ENCODE peak calls at places on chromosomes 7 and 10, in seven cellular contexts. F, S, L, B, A, I and J are unnamed samples.

GRCh38 chr10:128573236-128573800 is 447.1 kb upstream of the MKI67 start:
- DNase-seq in F (no peak), S (no peak), L (no peak), B (no peak), A (no peak), I (no peak), J (no peak)

GRCh38 chr10:100717166-100717565 is 28.2 kb upstream of the PAX2 start:
- DNase-seq in F (no peak), S (no peak), L (no peak), B (no peak), A (no peak), I (no peak), J (no peak)

GRCh38 chr10:15344256-15344875 is 26.7 kb downstream of the FAM171A1 start:
- DNase-seq in F (no peak), S (no peak), L (no peak), B (no peak), A (no peak), I (no peak), J (no peak)

GRCh38 chr10:114002422-114002821 is 41.2 kb upstream of the ADRB1 start:
- DNase-seq in F (no peak), S (no peak), L (no peak), B (no peak), A (no peak), I (no peak), J (no peak)

GRCh38 chr7:24968165-24968564 is 11.8 kb downstream of the OSBPL3 start:
- DNase-seq in F (no peak), S (peak; percentile 69), L (no peak), B (no peak), A (no peak), I (no peak), J (no peak)

GRCh38 chr7:44375236-44375699 is 49.9 kb upstream of the CAMK2B start:
- DNase-seq in F (no peak), S (peak; percentile 30), L (no peak), B (no peak), A (peak; percentile 60), I (peak; percentile 43), J (no peak)

GRCh38 chr10:411597-411996 is 276.3 kb downstream of the ZMYND11 start:
- DNase-seq in F (peak; percentile 48), S (no peak), L (no peak), B (no peak), A (no peak), I (no peak), J (no peak)

GRCh38 chr10:75042292-75042974 is 69.0 kb upstream of the SAMD8 start:
- DNase-seq in F (peak; percentile 73), S (no peak), L (no peak), B (peak; percentile 52), A (peak; percentile 17), I (no peak), J (no peak)

GRCh38 chr7:45174328-45174610 is 16.7 kb downstream of the RAMP3 start:
- DNase-seq in F (no peak), S (no peak), L (no peak), B (no peak), A (no peak), I (peak; percentile 6), J (no peak)

GRCh38 chr7:28155019-28155660 is 25.5 kb downstream of the JAZF1 start:
- DNase-seq in F (no peak), S (no peak), L (no peak), B (no peak), A (no peak), I (no peak), J (no peak)

GRCh38 chr10:122263971-122264370 is 7.1 kb upstream of the BTBD16 start:
- DNase-seq in F (peak; percentile 84), S (peak; percentile 72), L (no peak), B (peak; percentile 78), A (peak; percentile 78), I (no peak), J (no peak)

GRCh38 chr7:112020800-112021199 is 185.4 kb downstream of the DOCK4 start:
- DNase-seq in F (no peak), S (no peak), L (no peak), B (no peak), A (no peak), I (no peak), J (no peak)

GRCh38 chr10:48879476-48879875 is 60.2 kb downstream of the LRRC18 start:
- DNase-seq in F (no peak), S (no peak), L (no peak), B (no peak), A (no peak), I (no peak), J (no peak)

GRCh38 chr10:129626309-129626708 is 159.3 kb downstream of the MGMT start:
- DNase-seq in F (no peak), S (no peak), L (no peak), B (no peak), A (no peak), I (no peak), J (no peak)

GRCh38 chr7:151889406-151890354 is 12.8 kb upstream of the PRKAG2 start:
- DNase-seq in F (no peak), S (no peak), L (no peak), B (no peak), A (no peak), I (no peak), J (no peak)

GRCh38 chr7:42174391-42174848 is 62.6 kb downstream of the GLI3 start:
- DNase-seq in F (no peak), S (peak; percentile 53), L (no peak), B (no peak), A (no peak), I (no peak), J (no peak)

GRCh38 chr10:128859738-128860386 is 607.2 kb upstream of the MGMT start:
- DNase-seq in F (peak; percentile 1), S (peak; percentile 17), L (no peak), B (no peak), A (peak; percentile 15), I (no peak), J (no peak)

GRCh38 chr7:2312272-2312929 is 1.8 kb downstream of the SNX8 start:
- DNase-seq in F (no peak), S (no peak), L (no peak), B (no peak), A (no peak), I (no peak), J (no peak)

GRCh38 chr10:30233186-30233958 is 115.7 kb downstream of the MTPAP start:
- DNase-seq in F (no peak), S (no peak), L (no peak), B (no peak), A (no peak), I (no peak), J (no peak)

GRCh38 chr10:113232928-113233511 is 283.0 kb downstream of the TCF7L2 start:
- DNase-seq in F (no peak), S (no peak), L (no peak), B (no peak), A (no peak), I (no peak), J (no peak)

GRCh38 chr7:432256-432655 is 87.4 kb downstream of the PDGFA start:
- DNase-seq in F (no peak), S (no peak), L (no peak), B (no peak), A (no peak), I (no peak), J (no peak)

GRCh38 chr10:33132626-33133025 is 174.6 kb upstream of the ITGB1 start:
- DNase-seq in F (no peak), S (no peak), L (no peak), B (no peak), A (no peak), I (no peak), J (no peak)

GRCh38 chr7:157500171-157500960 is 163.6 kb downstream of the DNAJB6 start:
- DNase-seq in F (no peak), S (no peak), L (no peak), B (no peak), A (no peak), I (no peak), J (no peak)

GRCh38 chr7:37385787-37386186 is 62.9 kb downstream of the ELMO1 start:
- DNase-seq in F (no peak), S (peak; percentile 13), L (no peak), B (no peak), A (no peak), I (peak; percentile 60), J (no peak)

GRCh38 chr10:7525314-7526016 is 114.6 kb upstream of the SFMBT2 start:
- DNase-seq in F (peak; percentile 52), S (peak; percentile 64), L (peak; percentile 9), B (peak; percentile 39), A (peak; percentile 84), I (peak; percentile 43), J (peak; percentile 18)

GRCh38 chr10:117662126-117662525 is 119.6 kb downstream of the EMX2 start:
- DNase-seq in F (no peak), S (no peak), L (no peak), B (no peak), A (no peak), I (no peak), J (no peak)

GRCh38 chr10:129839285-129840195 is 124.5 kb downstream of the EBF3 start:
- DNase-seq in F (no peak), S (no peak), L (no peak), B (no peak), A (no peak), I (no peak), J (no peak)

GRCh38 chr10:69061305-69062161 is 26.4 kb upstream of the SRGN start:
- DNase-seq in F (peak; percentile 98), S (peak; percentile 7), L (no peak), B (peak; percentile 97), A (no peak), I (peak; percentile 77), J (no peak)

GRCh38 chr10:133315847-133316246 is 7.1 kb downstream of the ZNF511 start:
- DNase-seq in F (no peak), S (no peak), L (no peak), B (no peak), A (no peak), I (no peak), J (no peak)